ENCODE peak calls at places on chromosomes 16 and 17, in five cellular contexts. J is activated CD8-positive, alpha-beta T cell treated with anti-CD3 and anti-CD28 coated beads for 36 hours; F is nephron progenitor cell; Z is right lobe of liver; I is heart right ventricle. O is an unnamed sample.

GRCh38 chr17:57281887-57282653 is 25.7 kb downstream of the MSI2 start:
- DNase-seq in Z (no peak), J (peak; percentile 22), F (no peak), I (no peak), O (no peak)

GRCh38 chr17:19876524-19877161 is 8.9 kb upstream of the ULK2 start:
- DNase-seq in J (peak; percentile 55), F (no peak), Z (peak; percentile 62), I (peak; percentile 60), O (no peak)

GRCh38 chr17:19508327-19508867 is 25.3 kb upstream of the SLC47A1 start:
- DNase-seq in I (peak; percentile 39), J (peak; percentile 52), Z (peak; percentile 45), F (peak; percentile 54), O (peak; percentile 50)

GRCh38 chr16:2149630-2150417 is 1.4 kb downstream of the RAB26 start:
- DNase-seq in J (peak; percentile 19), I (no peak), F (no peak), Z (no peak), O (no peak)

GRCh38 chr16:17803625-17804410 is 333.1 kb upstream of the XYLT1 start:
- DNase-seq in Z (no peak), I (no peak), J (no peak), F (no peak), O (no peak)

GRCh38 chr16:88599825-88600538 is 29.8 kb downstream of the ZC3H18 start:
- DNase-seq in Z (peak; percentile 46), I (no peak), J (no peak), F (no peak), O (no peak)

GRCh38 chr17:2071421-2072281 is 16.7 kb downstream of the HIC1 start:
- DNase-seq in F (no peak), I (peak; percentile 83), J (no peak), Z (peak; percentile 77), O (no peak)

GRCh38 chr17:73591278-73592078 is 52.8 kb downstream of the SDK2 start:
- DNase-seq in I (no peak), J (peak; percentile 80), F (no peak), Z (no peak), O (peak; percentile 48)

GRCh38 chr17:79951361-79952264 is 84.1 kb downstream of the TBC1D16 start:
- DNase-seq in F (peak; percentile 77), J (no peak), I (peak; percentile 55), Z (no peak), O (no peak)

GRCh38 chr17:82243648-82244412 is 15.0 kb downstream of the SLC16A3 start:
- DNase-seq in F (no peak), Z (no peak), J (no peak), I (no peak), O (no peak)

GRCh38 chr17:82244413-82245140 is 15.7 kb downstream of the SLC16A3 start:
- DNase-seq in I (no peak), F (no peak), Z (no peak), J (peak; percentile 65), O (no peak)

GRCh38 chr16:84115919-84116719 is 623 bp downstream of the MBTPS1 start:
- DNase-seq in F (no peak), Z (peak; percentile 64), J (peak; percentile 73), I (no peak), O (no peak)
- TF ChIP-seq CTCF in F (peak; percentile 18), Z (peak; percentile 21), J (peak; percentile 48), I (peak; percentile 48), O (peak; percentile 22)

GRCh38 chr17:9771465-9771864 is 19.9 kb downstream of the DHRS7C start:
- DNase-seq in I (no peak), J (no peak), Z (no peak), F (no peak), O (no peak)

GRCh38 chr17:9769036-9769695 is 22.2 kb downstream of the DHRS7C start:
- DNase-seq in I (no peak), Z (no peak), J (no peak), F (no peak), O (no peak)

GRCh38 chr17:9766970-9767369 is 24.4 kb downstream of the DHRS7C start:
- DNase-seq in Z (no peak), J (no peak), I (no peak), F (no peak), O (no peak)

GRCh38 chr17:9767432-9767991 is 23.9 kb downstream of the DHRS7C start:
- DNase-seq in Z (no peak), I (no peak), F (no peak), J (no peak), O (no peak)

DNA sequence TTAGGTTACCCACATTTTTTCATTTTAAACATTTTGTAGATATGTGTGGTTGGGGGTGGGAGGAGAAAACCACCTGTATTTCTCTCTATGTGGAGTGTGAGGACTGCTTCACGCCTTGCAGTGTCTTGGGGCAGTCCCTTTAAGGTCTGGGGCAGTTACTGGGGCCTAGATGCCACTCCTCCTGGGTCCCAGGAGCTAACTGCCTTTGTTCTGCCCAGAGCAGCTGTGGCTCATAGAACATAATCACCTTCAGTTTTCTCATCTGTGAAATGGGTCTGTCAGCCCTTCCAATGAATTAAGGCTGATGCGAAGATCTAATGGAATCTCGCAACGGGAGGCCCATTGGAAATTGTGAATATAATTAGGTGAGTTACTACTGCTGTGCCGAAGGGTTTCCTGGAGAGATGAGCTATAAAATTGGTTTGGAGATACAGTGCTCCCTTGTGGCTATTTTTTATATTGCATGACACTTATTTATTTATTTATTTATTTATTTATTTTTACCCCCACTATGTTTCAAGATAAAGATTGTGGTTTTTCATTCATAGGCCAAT is 22.9 kb downstream of the DHRS7C start:
- DNase-seq in I (no peak), J (no peak), Z (no peak), F (no peak), O (peak; percentile 52)
- TF ChIP-seq CTCF in I (peak; percentile 58), J (peak; percentile 72), Z (peak; percentile 65), F (peak; percentile 68), O (peak; percentile 27)

DNA sequence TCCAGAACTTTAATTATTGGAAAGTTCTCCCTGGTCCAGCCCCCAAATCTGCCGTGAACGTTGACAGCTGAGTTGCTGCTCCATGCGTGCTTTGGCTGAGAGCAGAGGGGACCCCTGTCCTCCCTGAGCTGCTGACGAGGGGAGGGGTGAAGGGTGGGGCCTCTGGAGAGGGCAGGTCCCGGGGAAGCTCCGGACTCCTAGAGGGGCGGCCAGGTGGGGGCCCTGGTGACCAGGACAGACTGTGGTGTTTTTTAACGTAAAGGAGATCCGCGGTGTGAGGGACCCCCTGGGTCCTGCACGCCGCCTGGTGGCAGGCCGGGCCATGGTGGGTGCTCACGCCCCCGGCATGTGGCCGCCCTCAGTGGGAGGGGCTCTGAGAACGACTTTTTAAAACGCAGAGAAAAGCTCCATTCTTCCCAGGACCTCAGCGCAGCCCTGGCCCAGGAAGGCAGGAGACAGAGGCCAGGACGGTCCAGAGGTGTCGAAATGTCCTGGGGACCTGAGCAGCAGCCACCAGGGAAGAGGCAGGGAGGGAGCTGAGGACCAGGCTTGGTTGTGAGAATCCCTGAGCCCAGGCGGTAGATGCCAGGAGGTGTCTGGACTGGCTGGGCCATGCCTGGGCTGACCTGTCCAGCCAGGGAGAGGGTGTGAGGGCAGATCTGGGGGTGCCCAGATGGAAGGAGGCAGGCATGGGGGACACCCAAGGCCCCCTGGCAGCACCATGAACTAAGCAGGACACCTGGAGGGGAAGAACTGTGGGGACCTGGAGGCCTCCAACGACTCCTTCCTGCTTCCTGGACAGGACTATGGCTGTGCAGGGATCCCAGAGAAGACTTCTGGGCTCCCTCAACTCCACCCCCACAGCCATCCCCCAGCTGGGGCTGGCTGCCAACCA is at the start of gene MC1R:
- DNase-seq in I (no peak), Z (no peak), J (peak; percentile 62), F (peak; percentile 58), O (peak; percentile 59)
- TF ChIP-seq CTCF in I (peak; percentile 47), Z (no peak), J (peak; percentile 69), F (peak; percentile 48), O (peak; percentile 45)

GRCh38 chr16:30131869-30132475 is 9.0 kb upstream of the MAPK3 start:
- DNase-seq in F (no peak), J (no peak), Z (no peak), I (no peak), O (no peak)
- TF ChIP-seq CTCF in F (no peak), J (no peak), Z (no peak), I (no peak), O (no peak)

GRCh38 chr17:41478240-41478639 is 2.7 kb downstream of the KRT35 start:
- DNase-seq in Z (no peak), J (no peak), F (no peak), I (no peak), O (no peak)
- TF ChIP-seq CTCF in Z (no peak), J (no peak), F (no peak), I (no peak), O (no peak)

DNA sequence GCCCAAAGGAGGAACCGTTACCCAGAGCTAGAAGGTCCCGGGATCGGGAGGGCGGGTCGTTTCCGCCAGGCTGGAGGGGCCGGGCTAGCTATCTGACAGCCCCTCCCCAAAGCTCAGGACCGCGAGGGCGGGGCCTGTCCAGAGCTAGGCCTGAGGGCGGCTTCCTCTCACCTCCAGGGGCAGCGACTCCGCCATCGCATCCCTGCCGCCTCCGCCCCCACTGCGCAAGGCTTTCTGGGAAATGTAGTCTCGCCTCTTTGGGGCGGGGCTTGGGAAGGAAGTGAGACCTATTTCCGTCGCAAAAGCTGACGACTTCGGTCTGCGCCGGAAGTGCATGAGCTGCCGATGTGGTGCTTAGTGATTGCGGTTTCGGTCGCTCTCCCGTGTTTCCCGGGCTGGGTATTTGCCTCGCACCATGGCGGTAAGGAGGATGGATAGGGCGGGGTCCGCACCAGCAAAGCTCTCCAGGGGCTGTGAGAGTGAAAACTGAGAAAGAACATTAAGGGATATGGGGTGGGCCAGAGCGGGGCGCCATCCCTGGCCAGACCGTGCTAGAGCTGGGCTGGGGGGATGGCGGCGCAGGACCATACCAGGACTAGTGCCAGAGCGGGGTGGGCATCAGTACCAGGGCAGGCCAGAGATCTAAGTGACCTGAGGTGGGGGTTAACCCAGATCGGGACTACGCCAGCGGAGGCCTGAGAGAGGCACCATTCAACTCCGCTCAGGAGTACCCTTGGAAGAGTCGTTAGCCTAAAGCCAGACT is at the start of gene TMEM208:
- DNase-seq in Z (peak; percentile 97), I (peak; percentile 97), F (peak; percentile 99), J (peak; percentile 99), O (peak; percentile 99)
- TF ChIP-seq CTCF in Z (no peak), I (peak; percentile 32), F (no peak), J (no peak), O (peak; percentile 13)

GRCh38 chr16:11498683-11499082 is 88.0 kb downstream of the LITAF start:
- DNase-seq in F (no peak), Z (no peak), I (no peak), J (no peak), O (no peak)

GRCh38 chr16:11495066-11495407 is 91.7 kb downstream of the LITAF start:
- DNase-seq in Z (no peak), J (no peak), I (no peak), F (no peak), O (no peak)

GRCh38 chr16:11497851-11498289 is 88.8 kb downstream of the LITAF start:
- DNase-seq in I (no peak), Z (no peak), J (peak; percentile 26), F (no peak), O (no peak)

GRCh38 chr16:11499295-11500089 is 87.2 kb downstream of the LITAF start:
- DNase-seq in I (no peak), F (no peak), Z (no peak), J (no peak), O (no peak)

GRCh38 chr16:11497329-11497805 is 89.4 kb downstream of the LITAF start:
- DNase-seq in J (peak; percentile 48), I (peak; percentile 87), F (peak; percentile 57), Z (peak; percentile 93), O (no peak)
- TF ChIP-seq CTCF in J (no peak), I (peak; percentile 32), F (no peak), Z (peak; percentile 16), O (no peak)

O was measured in GM10248.